ENCODE peak calls at places on chromosomes 4 and X, in five cellular contexts. X is left lung, K is GM13977, B is fibroblast of the aortic adventitia, Z is fibroblast of the conjunctiva. N is an unnamed sample.

GRCh38 chr4:114263233-114263632 is 283.8 kb upstream of the ARSJ start:
- DNase-seq in X (no peak), K (no peak), B (peak; percentile 54), Z (no peak), N (no peak)

GRCh38 chrX:42778096-42778495 is at the start of gene PPP1R2C:
- DNase-seq in X (peak; percentile 56), K (no peak), B (no peak), Z (no peak), N (no peak)

GRCh38 chrX:9746148-9746880 is 19.3 kb downstream of the GPR143 start:
- DNase-seq in X (no peak), K (no peak), B (peak; percentile 77), Z (no peak), N (no peak)

GRCh38 chrX:72081605-72082320 is 50.0 kb downstream of the RTL5 start:
- DNase-seq in X (no peak), K (no peak), B (no peak), Z (no peak), N (no peak)

GRCh38 chrX:153593811-153594500 is 5.0 kb downstream of the CCNQ start:
- DNase-seq in X (no peak), K (no peak), B (no peak), Z (no peak), N (no peak)

GRCh38 chr4:141486375-141486997 is 149.9 kb upstream of the IL15 start:
- DNase-seq in X (no peak), K (no peak), B (peak; percentile 69), Z (peak; percentile 29), N (peak; percentile 61)

GRCh38 chr4:188139671-188140070 is 430 bp downstream of the TRIML1 start:
- DNase-seq in X (no peak), K (no peak), B (no peak), Z (no peak), N (no peak)

GRCh38 chr4:22389240-22389871 is 126.5 kb downstream of the ADGRA3 start:
- DNase-seq in X (no peak), K (peak; percentile 22), B (peak; percentile 93), Z (peak; percentile 87), N (peak; percentile 67)

GRCh38 chr4:1521821-1522361 is 115.6 kb upstream of the NKX1-1 start:
- DNase-seq in X (peak; percentile 57), K (no peak), B (no peak), Z (no peak), N (no peak)

GRCh38 chrX:103404225-103405008 is 28.1 kb downstream of the BEX3 start:
- DNase-seq in X (peak; percentile 51), K (peak; percentile 53), B (peak; percentile 89), Z (peak; percentile 85), N (peak; percentile 75)

GRCh38 chr4:93731448-93731847 is 97.1 kb upstream of the ATOH1 start:
- DNase-seq in X (no peak), K (no peak), B (no peak), Z (no peak), N (no peak)

GRCh38 chr4:6290769-6291547 is 21.3 kb downstream of the WFS1 start:
- DNase-seq in X (peak; percentile 80), K (no peak), B (no peak), Z (no peak), N (no peak)

GRCh38 chr4:66681962-66682361 is 863.3 kb downstream of the CENPC start:
- DNase-seq in X (no peak), K (no peak), B (peak; percentile 71), Z (no peak), N (peak; percentile 24)

GRCh38 chrX:42934020-42934701 is 156.2 kb upstream of the PPP1R2C start:
- DNase-seq in X (no peak), K (peak; percentile 6), B (no peak), Z (no peak), N (no peak)

GRCh38 chrX:139094671-139095592 is 383.4 kb upstream of the FGF13 start:
- DNase-seq in X (no peak), K (no peak), B (peak; percentile 30), Z (no peak), N (no peak)

GRCh38 chr4:182776376-182777058 is 140.7 kb downstream of the DCTD start:
- DNase-seq in X (no peak), K (no peak), B (no peak), Z (no peak), N (no peak)